ENCODE peak calls at places on chromosomes 12 and 14, in eight cellular contexts. P is Peyer's patch, Z is endothelial cell of umbilical vein, M is spleen, X is ascending aorta, B is left lung, D is cardiac muscle cell, I is psoas muscle. O is an unnamed sample.

GRCh38 chr12:74646831-74647230 is 109.2 kb downstream of the ATXN7L3B start:
- DNase-seq in X (no peak), Z (no peak), D (peak; percentile 1), B (no peak), P (no peak), I (no peak), M (no peak), O (no peak)

GRCh38 chr14:23537351-23538048 is 14.1 kb downstream of the ZFHX2 start:
- DNase-seq in M (peak; percentile 60), X (no peak), D (no peak), P (no peak), B (no peak), I (no peak), Z (no peak), O (no peak)

GRCh38 chr12:6044082-6044481 is 80.4 kb downstream of the VWF start:
- DNase-seq in I (no peak), M (no peak), P (no peak), Z (no peak), X (no peak), B (no peak), D (no peak), O (no peak)

GRCh38 chr12:39846971-39847661 is 227.5 kb upstream of the ABCD2 start:
- DNase-seq in D (no peak), Z (no peak), M (no peak), B (no peak), X (no peak), P (no peak), I (no peak), O (no peak)

GRCh38 chr12:28710882-28711281 is 438.2 kb upstream of the FAR2 start:
- DNase-seq in I (no peak), P (no peak), X (no peak), B (no peak), D (peak; percentile 60), M (no peak), Z (no peak), O (no peak)

GRCh38 chr12:92933606-92934005 is 4.5 kb upstream of the EEA1 start:
- DNase-seq in Z (no peak), I (no peak), M (no peak), D (no peak), X (no peak), B (no peak), P (no peak), O (no peak)

GRCh38 chr12:123070267-123071081 is 80.4 kb downstream of the PITPNM2 start:
- DNase-seq in P (no peak), Z (no peak), M (no peak), D (no peak), B (no peak), I (no peak), X (no peak), O (no peak)

GRCh38 chr12:97404549-97404948 is 58.1 kb upstream of the RMST start:
- DNase-seq in D (peak; percentile 28), P (no peak), I (no peak), X (no peak), Z (peak; percentile 44), B (no peak), M (no peak), O (no peak)

GRCh38 chr12:48691826-48692473 is 9.9 kb upstream of the KANSL2 start:
- DNase-seq in D (no peak), Z (no peak), M (no peak), I (no peak), B (no peak), P (no peak), X (no peak), O (no peak)

GRCh38 chr14:68970096-68970612 is 8.9 kb downstream of the ACTN1 start:
- DNase-seq in B (no peak), D (no peak), M (peak; percentile 38), Z (peak; percentile 39), X (no peak), P (no peak), I (no peak), O (no peak)

GRCh38 chr14:21070083-21070609 is at the start of gene ARHGEF40:
- DNase-seq in M (peak; percentile 88), X (no peak), I (peak; percentile 75), D (peak; percentile 66), B (no peak), Z (peak; percentile 8), P (peak; percentile 34), O (no peak)

GRCh38 chr12:34354239-34355200 is 332.2 kb downstream of the ALG10 start:
- DNase-seq in P (no peak), M (no peak), Z (no peak), I (no peak), B (no peak), X (no peak), D (no peak), O (no peak)

GRCh38 chr12:34361721-34362316 is 339.5 kb downstream of the ALG10 start:
- DNase-seq in Z (no peak), M (no peak), B (no peak), X (no peak), D (no peak), I (no peak), P (no peak), O (no peak)

GRCh38 chr12:34356233-34356987 is 334.1 kb downstream of the ALG10 start:
- DNase-seq in B (no peak), M (no peak), D (no peak), P (no peak), I (no peak), Z (no peak), X (no peak), O (no peak)

GRCh38 chr12:34357791-34358190 is 335.5 kb downstream of the ALG10 start:
- DNase-seq in B (no peak), P (no peak), Z (no peak), X (no peak), I (no peak), M (no peak), D (no peak), O (no peak)

DNA sequence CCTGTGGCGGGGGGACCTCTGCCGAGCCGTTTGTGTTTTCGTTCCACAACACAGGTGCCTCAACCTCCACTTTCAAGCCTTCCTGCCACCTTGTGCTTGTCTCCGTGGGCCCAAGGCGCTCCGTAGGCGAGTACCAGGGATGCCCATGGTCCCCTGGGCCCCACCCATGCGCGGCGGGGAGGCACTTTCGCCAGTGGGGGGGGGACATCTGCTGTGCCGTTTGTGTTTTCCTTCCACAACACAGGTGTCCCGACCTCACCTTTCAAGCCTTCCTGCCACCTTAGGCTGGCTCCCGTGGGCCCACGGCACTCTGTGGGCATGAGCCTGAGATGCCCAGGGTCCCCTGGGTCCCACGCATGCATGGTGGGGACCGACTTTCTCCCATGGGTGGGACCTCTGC is 335.9 kb downstream of the ALG10 start:
- DNase-seq in I (no peak), D (no peak), B (no peak), P (no peak), Z (no peak), M (no peak), X (no peak), O (no peak)
- H3K9me3 ChIP-seq in I (no peaks in the 10 kb centered on the region), D (no peaks in the 10 kb centered on the region), B (peaks cover 99% of the 10 kb centered on the region), P (peaks cover 58% of the 10 kb centered on the region), Z (peaks cover 2% of the 10 kb centered on the region), M (no peaks in the 10 kb centered on the region), X (peaks cover 6% of the 10 kb centered on the region), O (no peaks in the 10 kb centered on the region)

GRCh38 chr14:105917933-105918436 is 391.6 kb downstream of the TMEM121 start:
- DNase-seq in D (no peak), P (no peak), Z (no peak), M (peak; percentile 64), B (peak; percentile 27), I (no peak), X (no peak), O (no peak)

GRCh38 chr14:105914738-105915385 is 388.5 kb downstream of the TMEM121 start:
- DNase-seq in M (peak; percentile 65), I (peak; percentile 0), Z (no peak), D (no peak), B (peak; percentile 25), X (no peak), P (no peak), O (no peak)

GRCh38 chr14:105924951-105925591 is 398.7 kb downstream of the TMEM121 start:
- DNase-seq in I (no peak), X (no peak), P (no peak), Z (no peak), D (no peak), B (peak; percentile 24), M (peak; percentile 54), O (no peak)

GRCh38 chr14:105918496-105919262 is 392.3 kb downstream of the TMEM121 start:
- DNase-seq in I (no peak), D (no peak), Z (no peak), P (no peak), M (peak; percentile 59), X (no peak), B (peak; percentile 25), O (no peak)

DNA sequence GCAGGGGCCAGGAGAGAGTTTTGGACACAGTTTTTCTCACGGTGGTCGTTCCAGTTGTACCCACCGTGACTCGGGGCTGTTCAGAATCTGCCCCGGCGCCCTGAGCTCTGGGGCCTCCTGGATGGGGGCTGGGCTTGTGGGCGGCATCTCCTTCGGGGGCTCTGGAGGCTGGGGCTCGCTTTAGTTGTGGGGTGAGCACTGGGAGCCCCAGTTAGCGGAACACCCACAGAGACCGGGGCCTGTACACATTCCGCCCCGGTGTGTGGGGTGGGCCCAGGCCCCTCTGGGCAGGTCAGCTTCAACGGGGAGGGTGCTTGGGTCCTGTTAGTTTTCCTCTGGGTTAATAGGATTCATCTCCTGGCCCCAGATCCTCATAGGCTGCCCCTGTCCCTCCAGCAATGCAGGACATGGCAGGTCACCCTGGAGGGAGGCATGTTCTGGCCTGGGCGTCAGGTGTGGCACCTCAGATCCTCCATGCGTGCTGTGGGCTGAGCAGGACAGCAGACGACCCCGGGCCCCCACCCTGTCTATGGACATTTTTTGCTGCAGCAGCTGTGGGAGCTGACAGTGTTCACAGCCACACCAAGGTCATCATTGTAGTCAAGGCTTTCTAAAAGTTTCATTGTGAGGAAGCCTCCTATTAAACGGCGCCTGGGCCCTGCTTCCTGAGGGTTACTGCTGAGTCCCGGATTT is 393.2 kb downstream of the TMEM121 start:
- DNase-seq in I (no peak), B (peak; percentile 22), Z (no peak), X (no peak), D (no peak), P (no peak), M (peak; percentile 43), O (no peak)
- H3K9me3 ChIP-seq in I (peaks cover 7% of the 10 kb centered on the region), B (peaks cover 19% of the 10 kb centered on the region), Z (peaks cover 3% of the 10 kb centered on the region), X (peaks cover 9% of the 10 kb centered on the region), D (no peaks in the 10 kb centered on the region), P (no peaks in the 10 kb centered on the region), M (no peaks in the 10 kb centered on the region), O (no peaks in the 10 kb centered on the region)

DNA sequence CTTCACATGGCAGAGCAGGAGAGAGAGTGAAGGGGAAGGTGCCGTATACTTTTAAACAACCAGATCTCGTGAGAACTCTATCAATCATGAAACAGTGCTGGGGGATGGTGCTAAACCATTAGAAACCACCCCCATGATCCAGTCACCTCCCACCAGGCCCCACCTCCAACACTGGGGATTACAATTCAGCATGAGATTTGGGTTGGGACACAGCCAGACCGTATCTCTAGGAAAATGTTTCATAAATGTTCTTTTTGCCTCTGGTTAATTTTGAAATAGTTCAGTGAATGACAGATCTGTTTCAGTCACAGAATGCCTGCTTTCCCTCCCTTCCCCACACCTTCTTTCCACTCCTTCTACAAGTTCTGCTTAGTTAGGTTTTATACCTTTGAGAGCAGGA is 27.0 kb downstream of the PELI2 start:
- DNase-seq in Z (no peak), I (no peak), P (no peak), X (no peak), B (no peak), M (no peak), D (peak; percentile 63), O (no peak)
- H3K9me3 ChIP-seq in Z (no peaks in the 10 kb centered on the region), I (no peaks in the 10 kb centered on the region), P (no peaks in the 10 kb centered on the region), X (no peaks in the 10 kb centered on the region), B (no peaks in the 10 kb centered on the region), M (no peaks in the 10 kb centered on the region), D (no peaks in the 10 kb centered on the region), O (no peaks in the 10 kb centered on the region)

GRCh38 chr14:105855246-105855892 is 329.0 kb downstream of the TMEM121 start:
- DNase-seq in X (no peak), I (no peak), D (no peak), B (peak; percentile 30), Z (no peak), M (peak; percentile 79), P (peak; percentile 16), O (no peak)
- H3K9me3 ChIP-seq in X (no peaks in the 10 kb centered on the region), I (no peaks in the 10 kb centered on the region), D (no peaks in the 10 kb centered on the region), B (no peaks in the 10 kb centered on the region), Z (peaks cover 14% of the 10 kb centered on the region), M (no peaks in the 10 kb centered on the region), P (no peaks in the 10 kb centered on the region), O (no peaks in the 10 kb centered on the region)

O was measured in T-helper 17 cell.